ENCODE peak calls at places on chromosome 7, in eight cellular contexts. V, R, Z, P, C, W, F and J are unnamed samples.

GRCh38 chr7:44048031-44048795 is 3.7 kb downstream of the DBNL start:
- DNase-seq in W (no peak), R (no peak), Z (no peak), C (no peak), F (no peak), V (no peak), P (no peak), J (no peak)

GRCh38 chr7:158531661-158532060 is 56.0 kb downstream of the PTPRN2 start:
- DNase-seq in Z (peak), V (no peak), P (no peak), C (no peak), W (no peak), F (no peak), R (no peak), J (no peak)

GRCh38 chr7:101156277-101156676 is 2.0 kb downstream of the AP1S1 start:
- DNase-seq in Z (no peak), W (no peak), F (no peak), R (no peak), P (no peak), V (no peak), C (no peak), J (no peak)

GRCh38 chr7:113945018-113945938 is 26.5 kb upstream of the PPP1R3A start:
- DNase-seq in V (no peak), P (no peak), Z (peak), F (no peak), C (no peak), W (no peak), R (peak), J (no peak)

GRCh38 chr7:106484562-106484961 is 176.4 kb downstream of the CCDC71L start:
- DNase-seq in V (no peak), F (no peak), C (no peak), P (no peak), Z (no peak), W (no peak), R (no peak), J (no peak)

GRCh38 chr7:128398016-128398840 is 11.6 kb downstream of the IMPDH1 start:
- DNase-seq in V (peak), C (peak), W (peak), F (no peak), P (no peak), R (no peak), Z (peak), J (peak)

GRCh38 chr7:140018125-140019043 is 44.4 kb downstream of the PARP12 start:
- DNase-seq in Z (no peak), F (no peak), R (no peak), P (no peak), W (no peak), C (no peak), V (no peak), J (no peak)

GRCh38 chr7:21099955-21100354 is 313.3 kb upstream of the SP8 start:
- DNase-seq in V (no peak), F (no peak), P (no peak), W (no peak), Z (no peak), R (no peak), C (no peak), J (no peak)

GRCh38 chr7:149816267-149816751 is 21.9 kb upstream of the ZNF862 start:
- DNase-seq in R (no peak), C (no peak), P (no peak), W (no peak), V (no peak), Z (no peak), F (no peak), J (no peak)

GRCh38 chr7:128017880-128018845 is 13.1 kb downstream of the LRRC4 start:
- DNase-seq in R (no peak), V (no peak), P (no peak), W (no peak), C (no peak), Z (peak), F (no peak), J (no peak)

GRCh38 chr7:137018468-137018867 is 150.0 kb downstream of the CHRM2 start:
- DNase-seq in C (no peak), P (no peak), Z (no peak), W (no peak), F (no peak), V (no peak), R (no peak), J (no peak)

GRCh38 chr7:92904292-92905131 is 68.1 kb upstream of the CDK6 start:
- DNase-seq in V (peak), Z (no peak), C (no peak), F (peak), R (no peak), W (no peak), P (no peak), J (no peak)

GRCh38 chr7:136890379-136890778 is 21.9 kb downstream of the CHRM2 start:
- DNase-seq in V (no peak), R (no peak), W (no peak), C (no peak), P (no peak), Z (no peak), F (no peak), J (no peak)

GRCh38 chr7:79377097-79377496 is 76.4 kb downstream of the MAGI2 start:
- DNase-seq in W (no peak), R (no peak), F (no peak), V (no peak), P (no peak), Z (no peak), C (no peak), J (no peak)

GRCh38 chr7:128121731-128122576 is 90.7 kb upstream of the LRRC4 start:
- DNase-seq in R (no peak), C (peak), F (no peak), Z (no peak), W (no peak), P (no peak), V (no peak), J (no peak)

GRCh38 chr7:89238156-89238555 is 442.6 kb upstream of the TEX47 start:
- DNase-seq in C (no peak), R (no peak), Z (no peak), W (no peak), V (no peak), P (no peak), F (no peak), J (no peak)

GRCh38 chr7:156160811-156161210 is 348.5 kb upstream of the SHH start:
- DNase-seq in P (no peak), F (no peak), C (no peak), V (no peak), Z (no peak), R (no peak), W (peak), J (no peak)

GRCh38 chr7:157694389-157694665 is 357.5 kb downstream of the DNAJB6 start:
- DNase-seq in F (no peak), Z (no peak), C (no peak), W (no peak), R (no peak), P (no peak), V (no peak), J (no peak)